ENCODE peak calls at places on chromosomes 16 and 17, in five cellular contexts. W is left ventricle myocardium inferior, L is NT2/D1, R is mucosa of descending colon, T is GM23248. B is an unnamed sample. For H3K4me1, the result is how much of the 10 kb centered on the place peaks cover.

GRCh38 chr17:80356231-80356856 is 58.6 kb upstream of the ENDOV start:
- DNase-seq in W (no peak), R (no peak), T (no peak), L (no peak), B (no peak)

GRCh38 chr16:31869511-31870201 is 4.0 kb upstream of the ZNF267 start:
- DNase-seq in W (no peak), T (peak), R (no peak), L (no peak), B (peak)

GRCh38 chr17:45184144-45184543 is 22.5 kb downstream of the HEXIM2 start:
- DNase-seq in T (no peak), W (no peak), L (no peak), R (no peak), B (no peak)

GRCh38 chr17:80970044-80970761 is 21.4 kb upstream of the CHMP6 start:
- DNase-seq in L (no peak), T (peak), R (peak), W (peak), B (peak)

GRCh38 chr17:1290676-1291075 is 11.2 kb downstream of the TRARG1 start:
- DNase-seq in L (no peak), W (no peak), T (no peak), R (no peak), B (no peak)

GRCh38 chr17:66506641-66507040 is 204.2 kb downstream of the PRKCA start:
- DNase-seq in W (no peak), L (no peak), T (no peak), R (no peak), B (no peak)

GRCh38 chr16:27355610-27356009 is 41.8 kb downstream of the IL4R start:
- DNase-seq in L (peak), T (peak), W (peak), R (peak), B (peak)

GRCh38 chr17:72697602-72698146 is 394.8 kb downstream of the SLC39A11 start:
- DNase-seq in R (no peak), T (no peak), W (no peak), L (no peak), B (no peak)

GRCh38 chr17:13337864-13338371 is 263.8 kb downstream of the HS3ST3A1 start:
- DNase-seq in W (no peak), R (no peak), L (no peak), T (peak), B (no peak)

GRCh38 chr17:82098939-82099765 is 1.1 kb upstream of the FASN start:
- DNase-seq in W (no peak), L (no peak), R (peak), T (no peak), B (peak)

GRCh38 chr16:49698416-49698815 is 157.5 kb downstream of the ZNF423 start:
- DNase-seq in L (no peak), W (peak), R (no peak), T (no peak), B (peak)

GRCh38 chr17:80122926-80123505 is 21.6 kb downstream of the GAA start:
- DNase-seq in W (no peak), T (no peak), L (no peak), R (no peak), B (no peak)

GRCh38 chr17:81682565-81683207 is 911 bp downstream of the ARL16 start:
- DNase-seq in R (no peak), L (no peak), W (no peak), T (peak), B (peak)

GRCh38 chr17:29076722-29077121 is 33.8 kb downstream of the PIPOX start:
- DNase-seq in W (no peak), L (no peak), T (no peak), R (peak), B (no peak)
- H3K4me1 ChIP-seq in W (half or more), L (under half), T (under half), R (under half), B (under half)

GRCh38 chr16:4272114-4272954 is 489 bp downstream of the TFAP4 start:
- DNase-seq in W (peak), R (peak), T (peak), L (peak), B (peak)

GRCh38 chr16:4271176-4272113 is 1.4 kb downstream of the TFAP4 start:
- DNase-seq in L (peak), W (peak), T (peak), R (peak), B (peak)

GRCh38 chr16:4273858-4274291 is 1.1 kb upstream of the TFAP4 start:
- DNase-seq in T (peak), L (peak), W (peak), R (peak), B (peak)

GRCh38 chr16:4270091-4270490 is 2.7 kb downstream of the TFAP4 start:
- DNase-seq in T (no peak), W (no peak), L (no peak), R (no peak), B (peak)

GRCh38 chr16:4270595-4270994 is 2.2 kb downstream of the TFAP4 start:
- DNase-seq in T (no peak), L (no peak), W (no peak), R (no peak), B (no peak)
- H3K4me1 ChIP-seq in T (under half), L (under half), W (under half), R (under half), B (under half)

GRCh38 chr16:29975134-29975538 is 1.5 kb downstream of the TAOK2 start:
- DNase-seq in R (no peak), T (no peak), W (no peak), L (no peak), B (no peak)

GRCh38 chr16:29978564-29979270 is 5.0 kb downstream of the TAOK2 start:
- DNase-seq in T (no peak), W (no peak), R (no peak), L (no peak), B (no peak)

GRCh38 chr16:29975811-29976511 is 2.3 kb downstream of the TAOK2 start:
- DNase-seq in W (no peak), R (no peak), L (no peak), T (peak), B (no peak)

GRCh38 chr16:29977063-29977462 is 3.4 kb downstream of the TAOK2 start:
- DNase-seq in T (no peak), L (no peak), R (no peak), W (peak), B (peak)

DNA sequence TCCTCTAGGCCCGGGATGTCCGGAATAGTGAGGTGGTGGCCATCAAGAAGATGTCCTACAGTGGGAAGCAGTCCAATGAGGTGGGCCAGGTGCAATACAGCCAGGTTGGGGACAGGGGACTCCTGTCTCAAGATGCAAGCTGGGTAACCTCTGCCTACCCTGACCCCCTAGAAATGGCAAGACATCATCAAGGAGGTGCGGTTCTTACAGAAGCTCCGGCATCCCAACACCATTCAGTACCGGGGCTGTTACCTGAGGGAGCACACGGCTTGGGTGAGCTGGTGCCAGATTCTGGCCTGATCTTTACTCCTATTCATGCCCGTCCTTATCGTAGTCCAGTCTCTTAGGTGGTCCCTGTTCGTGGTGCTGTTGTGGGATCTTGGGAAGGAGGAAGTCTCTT is 4.4 kb downstream of the TAOK2 start:
- DNase-seq in T (no peak), W (no peak), R (no peak), L (no peak), B (no peak)
- H3K4me1 ChIP-seq in T (under half), W (half or more), R (under half), L (under half), B (under half)

DNA sequence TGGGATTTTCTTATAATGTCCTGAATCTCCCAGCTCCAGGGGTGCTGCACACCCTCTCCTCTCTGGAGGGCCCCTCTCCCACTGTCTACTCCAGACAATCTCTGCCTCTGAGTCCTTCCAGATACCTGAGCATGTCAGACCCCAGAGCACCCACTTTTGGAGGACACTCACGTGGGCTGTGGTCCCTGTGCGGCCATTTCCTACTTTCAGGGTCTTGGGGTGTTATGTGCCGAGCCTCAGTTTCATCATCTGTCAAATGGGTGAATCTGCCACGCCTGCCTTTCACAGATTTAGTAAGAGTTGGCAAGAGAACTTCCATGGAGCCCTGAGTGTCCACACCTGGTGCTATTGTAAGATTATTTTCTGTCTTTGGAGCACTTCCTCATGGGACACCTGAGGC is 3.7 kb upstream of the FOXL1 start:
- DNase-seq in L (no peak), T (no peak), R (no peak), W (no peak), B (no peak)
- H3K4me1 ChIP-seq in L (under half), T (under half), R (under half), W (half or more), B (under half)

DNA sequence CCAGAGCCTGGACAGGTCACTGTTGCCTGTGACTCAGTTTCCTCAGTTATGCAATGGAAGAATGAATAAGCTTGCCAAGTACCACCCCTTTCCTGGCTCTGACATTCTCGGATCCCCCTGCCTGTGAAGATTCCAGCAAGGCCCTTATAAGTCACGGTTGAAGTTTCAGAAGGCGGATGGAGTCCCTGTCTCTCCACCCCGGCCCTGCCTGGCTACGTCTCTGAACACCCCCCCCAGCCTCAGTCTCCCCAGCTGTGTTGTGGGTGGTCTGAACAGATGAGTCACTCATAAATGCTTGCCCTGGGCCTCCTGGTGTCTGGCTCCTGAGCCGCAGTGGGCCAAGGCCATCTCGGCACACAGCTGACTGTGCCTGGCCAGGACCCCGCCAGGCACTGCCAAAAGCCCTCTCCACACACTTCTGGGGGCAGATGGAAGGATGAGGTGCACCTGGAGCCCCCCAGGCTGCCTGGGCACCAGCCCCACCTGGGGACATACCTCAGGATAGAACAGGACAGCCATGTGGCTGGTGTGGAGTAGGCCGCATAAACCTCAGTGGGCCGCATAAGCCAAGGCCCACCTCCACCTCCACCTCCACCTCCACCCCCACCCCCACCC is 15.4 kb downstream of the VASN start:
- DNase-seq in R (no peak), L (no peak), T (peak), W (no peak), B (peak)
- H3K4me1 ChIP-seq in R (under half), L (half or more), T (half or more), W (half or more), B (under half)

GRCh38 chr17:8125196-8125946 is 1.5 kb upstream of the HES7 start:
- DNase-seq in R (peak), W (peak), T (peak), L (no peak), B (peak)
- H3K4me1 ChIP-seq in R (half or more), W (half or more), T (under half), L (under half), B (under half)